ENCODE peak calls at places on chromosomes 16 and 17, in six cellular contexts. One of them, this sample, is unnamed.

GRCh38 chr17:62614142-62614541 is 13.3 kb upstream of the MRC2 start:
- DNase-seq in CD8-positive, alpha-beta T cell: no peak
- DNase-seq in COLO829: no peak
- DNase-seq in body of pancreas: no peak
- DNase-seq in SHP77: no peak
- DNase-seq in stimulated activated naive B cell treated with anti-CD40 and anti-IgM and Interleukin-4, amounts not matched to agents 10 μg/mL and 1 μg/mL and 100 μg/mL, for 72 hours: no peak
- DNase-seq in this sample: no peak

GRCh38 chr17:9371019-9371418 is 204.6 kb downstream of the STX8 start:
- DNase-seq in CD8-positive, alpha-beta T cell: no peak
- DNase-seq in COLO829: peak
- DNase-seq in body of pancreas: no peak
- DNase-seq in SHP77: peak
- DNase-seq in stimulated activated naive B cell treated with anti-CD40 and anti-IgM and Interleukin-4, amounts not matched to agents 10 μg/mL and 1 μg/mL and 100 μg/mL, for 72 hours: no peak
- DNase-seq in this sample: no peak

GRCh38 chr16:2386990-2387389 is 42.3 kb upstream of the CCNF start:
- DNase-seq in CD8-positive, alpha-beta T cell: no peak
- DNase-seq in COLO829: no peak
- DNase-seq in body of pancreas: no peak
- DNase-seq in SHP77: peak
- DNase-seq in stimulated activated naive B cell treated with anti-CD40 and anti-IgM and Interleukin-4, amounts not matched to agents 10 μg/mL and 1 μg/mL and 100 μg/mL, for 72 hours: no peak
- DNase-seq in this sample: no peak

GRCh38 chr17:1039511-1040215 is 42.7 kb downstream of the TIMM22 start:
- DNase-seq in CD8-positive, alpha-beta T cell: no peak
- DNase-seq in COLO829: peak
- DNase-seq in body of pancreas: peak
- DNase-seq in SHP77: no peak
- DNase-seq in stimulated activated naive B cell treated with anti-CD40 and anti-IgM and Interleukin-4, amounts not matched to agents 10 μg/mL and 1 μg/mL and 100 μg/mL, for 72 hours: peak
- DNase-seq in this sample: peak

GRCh38 chr17:7855643-7856080 is 796 bp downstream of the TMEM88 start:
- DNase-seq in CD8-positive, alpha-beta T cell: no peak
- DNase-seq in COLO829: no peak
- DNase-seq in body of pancreas: no peak
- DNase-seq in SHP77: no peak
- DNase-seq in stimulated activated naive B cell treated with anti-CD40 and anti-IgM and Interleukin-4, amounts not matched to agents 10 μg/mL and 1 μg/mL and 100 μg/mL, for 72 hours: no peak
- DNase-seq in this sample: peak

GRCh38 chr17:79799538-79800324 is 2.9 kb upstream of the CBX8 start:
- DNase-seq in CD8-positive, alpha-beta T cell: no peak
- DNase-seq in COLO829: no peak
- DNase-seq in body of pancreas: no peak
- DNase-seq in SHP77: no peak
- DNase-seq in stimulated activated naive B cell treated with anti-CD40 and anti-IgM and Interleukin-4, amounts not matched to agents 10 μg/mL and 1 μg/mL and 100 μg/mL, for 72 hours: no peak
- DNase-seq in this sample: no peak

GRCh38 chr16:13521356-13521755 is 398.6 kb upstream of the ERCC4 start:
- DNase-seq in CD8-positive, alpha-beta T cell: no peak
- DNase-seq in COLO829: no peak
- DNase-seq in body of pancreas: no peak
- DNase-seq in SHP77: no peak
- DNase-seq in stimulated activated naive B cell treated with anti-CD40 and anti-IgM and Interleukin-4, amounts not matched to agents 10 μg/mL and 1 μg/mL and 100 μg/mL, for 72 hours: no peak
- DNase-seq in this sample: no peak

GRCh38 chr17:79645022-79645776 is 34.3 kb upstream of the RBFOX3 start:
- DNase-seq in CD8-positive, alpha-beta T cell: no peak
- DNase-seq in COLO829: no peak
- DNase-seq in body of pancreas: no peak
- DNase-seq in SHP77: no peak
- DNase-seq in stimulated activated naive B cell treated with anti-CD40 and anti-IgM and Interleukin-4, amounts not matched to agents 10 μg/mL and 1 μg/mL and 100 μg/mL, for 72 hours: no peak
- DNase-seq in this sample: no peak

GRCh38 chr17:50173335-50173941 is 7.6 kb downstream of the SGCA start:
- DNase-seq in CD8-positive, alpha-beta T cell: no peak
- DNase-seq in COLO829: no peak
- DNase-seq in body of pancreas: no peak
- DNase-seq in SHP77: no peak
- DNase-seq in stimulated activated naive B cell treated with anti-CD40 and anti-IgM and Interleukin-4, amounts not matched to agents 10 μg/mL and 1 μg/mL and 100 μg/mL, for 72 hours: no peak
- DNase-seq in this sample: peak